ENCODE peak calls at places on chromosomes 6 and 20, in six cellular contexts. S is GM12878, U is HepG2, P is HCT116, L is GM23338, K is K562. X is an unnamed sample.

GRCh38 chr6:116409756-116410155 is 39.0 kb downstream of the DSE start:
- DNase-seq in S (peak; percentile 88), U (no peak), P (no peak), L (no peak), K (no peak), X (no peak)

GRCh38 chr20:45630366-45630765 is 718 bp downstream of the WFDC9 start:
- DNase-seq in S (no peak), U (no peak), P (no peak), L (no peak), K (no peak), X (no peak)

GRCh38 chr6:154210678-154211077 is 145.9 kb downstream of the IPCEF1 start:
- DNase-seq in S (no peak), U (no peak), P (no peak), L (no peak), K (no peak), X (no peak)

GRCh38 chr20:53890434-53891305 is 179.7 kb downstream of the BCAS1 start:
- DNase-seq in S (no peak), U (no peak), P (no peak), L (no peak), K (no peak), X (no peak)

GRCh38 chr6:41039060-41039998 is at the start of gene UNC5CL:
- DNase-seq in S (no peak), U (peak; percentile 45), P (peak; percentile 27), L (peak; percentile 88), K (peak; percentile 70), X (peak; percentile 25)

GRCh38 chr20:57922701-57923100 is 212.9 kb upstream of the PMEPA1 start:
- DNase-seq in S (no peak), U (no peak), P (no peak), L (no peak), K (no peak), X (no peak)

GRCh38 chr20:39010496-39010895 is 48.4 kb downstream of the DHX35 start:
- DNase-seq in S (no peak), U (no peak), P (no peak), L (peak; percentile 49), K (no peak), X (no peak)

GRCh38 chr6:4303638-4304037 is 168.3 kb upstream of the ECI2 start:
- DNase-seq in S (no peak), U (no peak), P (no peak), L (no peak), K (no peak), X (no peak)

GRCh38 chr6:52337633-52338290 is 24.2 kb upstream of the PAQR8 start:
- DNase-seq in S (no peak), U (no peak), P (no peak), L (no peak), K (peak; percentile 20), X (no peak)

GRCh38 chr6:135192256-135193174 is 11.4 kb downstream of the MYB start:
- DNase-seq in S (no peak), U (no peak), P (no peak), L (peak; percentile 19), K (peak; percentile 89), X (no peak)

DNA sequence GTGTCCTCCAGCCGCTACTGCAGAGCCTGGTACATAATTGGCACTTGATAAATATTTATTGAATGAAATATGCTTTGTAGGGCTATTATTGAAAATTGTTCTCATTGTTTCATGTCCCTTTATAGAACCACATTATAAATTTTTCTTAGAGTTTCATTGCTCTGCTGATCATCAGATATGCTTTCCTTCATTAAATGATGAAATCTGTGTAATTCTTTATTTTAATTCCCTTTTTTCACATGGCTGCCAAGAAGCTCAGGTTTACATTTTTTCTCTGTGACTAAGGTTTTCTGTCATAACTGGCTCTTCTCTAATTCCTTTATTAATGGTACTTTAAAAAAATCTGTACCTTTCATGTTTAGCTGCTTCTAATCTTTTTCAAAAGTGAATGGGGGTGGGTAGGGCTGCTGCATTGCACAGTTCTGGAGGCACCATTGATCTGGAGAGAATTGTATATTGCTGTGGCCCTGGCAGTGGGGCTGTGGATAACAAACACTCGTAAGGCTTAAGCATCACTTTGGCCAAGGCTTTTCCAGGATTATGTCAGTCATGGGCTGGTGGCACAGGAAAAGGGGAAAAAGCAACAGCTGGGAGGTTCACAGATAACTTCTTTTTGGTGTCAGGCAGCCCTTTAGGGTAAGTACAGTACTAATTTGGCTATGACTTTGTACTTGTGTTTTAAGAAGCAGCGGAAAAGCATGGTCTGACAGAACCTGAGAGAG is 43.8 kb downstream of the ARFGEF2 start:
- DNase-seq in S (no peak), U (no peak), P (no peak), L (no peak), K (no peak), X (no peak)
- H3K36me3 ChIP-seq in S (peaks cover 12% of the 10 kb centered on the region), U (peaks cover 64% of the 10 kb centered on the region), P (peaks cover 14% of the 10 kb centered on the region), L (peaks cover 8% of the 10 kb centered on the region), K (peaks cover 52% of the 10 kb centered on the region), X (peaks cover 10% of the 10 kb centered on the region)

GRCh38 chr6:128235556-128235955 is 284.8 kb downstream of the PTPRK start:
- DNase-seq in S (no peak), U (no peak), P (no peak), L (no peak), K (no peak), X (peak; percentile 2)
- TF ChIP-seq REST in S (no peak), U (no peak), P (no peak), L (no peak), K (no peak), X (no peak)

DNA sequence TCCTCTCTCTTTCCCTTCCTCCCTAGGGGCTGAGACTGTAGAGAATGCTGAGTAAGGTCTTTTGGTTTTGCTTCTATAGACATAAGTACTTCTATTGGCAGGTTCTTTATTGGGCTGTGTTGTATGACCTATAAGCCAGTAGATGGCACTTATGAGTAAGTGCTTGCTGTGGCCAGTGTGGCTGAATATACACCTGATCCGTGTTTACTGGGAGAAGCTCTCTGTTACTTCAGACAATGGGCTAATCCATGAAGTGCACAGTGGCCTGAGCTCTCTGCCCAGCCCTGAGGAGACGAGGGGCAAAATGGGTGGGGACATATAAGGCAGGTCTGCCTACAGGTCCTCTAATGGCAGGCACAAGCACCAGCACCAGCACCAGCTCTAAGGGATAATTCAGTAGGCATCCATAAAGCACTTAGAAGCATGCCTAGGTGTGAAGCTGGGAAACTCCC is 610.3 kb downstream of the RNF144B start:
- DNase-seq in S (no peak), U (peak; percentile 58), P (peak; percentile 52), L (peak; percentile 72), K (peak; percentile 6), X (peak; percentile 15)
- TF ChIP-seq CTCF in S (peak; percentile 60), U (peak; percentile 75), P (peak; percentile 45), L (peak; percentile 76), K (peak; percentile 25), X (peak; percentile 76)

DNA sequence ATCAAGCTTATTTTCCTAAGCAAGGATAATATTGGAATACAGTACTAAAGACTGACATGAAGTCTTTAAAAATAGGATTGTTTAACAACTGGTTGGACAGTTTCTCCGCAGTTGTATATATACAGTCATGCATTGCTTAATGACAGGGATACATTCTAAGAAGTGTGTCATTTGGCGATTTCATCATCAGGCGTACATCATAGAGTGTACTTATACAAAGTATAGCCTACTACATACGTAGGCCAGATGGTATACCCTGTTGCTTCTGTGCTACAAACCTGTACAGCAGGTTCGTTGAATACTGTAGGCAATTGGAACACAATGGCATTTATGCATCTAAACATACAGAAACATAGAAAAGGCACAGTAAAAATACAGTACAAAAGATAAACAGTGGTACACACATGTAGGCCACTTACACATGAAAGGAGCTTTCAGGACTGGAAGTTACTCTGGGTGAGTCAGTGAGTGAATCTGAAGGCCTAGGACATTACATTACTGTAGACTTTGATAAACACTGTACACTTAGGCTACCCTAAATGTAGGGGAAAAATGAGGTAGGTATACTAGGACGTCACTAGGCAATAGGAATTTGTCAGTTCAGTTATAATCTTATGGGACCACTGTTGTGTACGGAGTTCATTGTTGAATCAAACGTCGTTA is 20.1 kb downstream of the HECA start:
- DNase-seq in S (no peak), U (no peak), P (no peak), L (no peak), K (no peak), X (no peak)
- H3K36me3 ChIP-seq in S (no peaks in the 10 kb centered on the region), U (no peaks in the 10 kb centered on the region), P (no peaks in the 10 kb centered on the region), L (no peaks in the 10 kb centered on the region), K (no peaks in the 10 kb centered on the region), X (no peaks in the 10 kb centered on the region)

GRCh38 chr20:48493966-48494365 is 333.8 kb downstream of the PREX1 start:
- DNase-seq in S (no peak), U (no peak), P (no peak), L (no peak), K (no peak), X (no peak)
- TF ChIP-seq REST in S (no peak), U (no peak), P (no peak), L (no peak), K (no peak), X (no peak)

DNA sequence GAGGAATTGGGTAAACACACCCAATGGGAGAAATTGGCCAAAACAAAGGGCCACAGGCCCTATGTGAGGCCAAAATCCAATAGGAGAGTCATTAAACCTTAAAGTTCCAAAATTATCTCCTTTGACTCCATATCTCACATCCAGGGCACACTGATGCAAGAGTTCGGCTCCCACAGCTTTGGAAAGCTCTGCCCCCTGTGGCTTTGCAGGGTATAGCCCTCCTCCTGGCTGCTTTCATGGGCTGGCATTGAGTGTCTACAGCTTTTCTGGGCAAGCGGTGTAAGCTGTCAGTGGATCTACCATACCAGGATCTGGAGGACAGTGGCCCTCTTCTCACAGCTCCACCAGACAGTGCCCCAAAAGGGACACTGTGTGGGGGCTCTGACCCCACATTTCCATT is 160.5 kb downstream of the ADGRG6 start:
- DNase-seq in S (no peak), U (peak; percentile 39), P (no peak), L (peak; percentile 11), K (no peak), X (no peak)
- TF ChIP-seq CTCF in S (no peak), U (peak; percentile 51), P (no peak), L (peak; percentile 14), K (peak; percentile 15), X (peak; percentile 34)

GRCh38 chr6:46541556-46541955 is 50.3 kb upstream of the RCAN2 start:
- DNase-seq in S (no peak), U (no peak), P (no peak), L (no peak), K (no peak), X (no peak)

DNA sequence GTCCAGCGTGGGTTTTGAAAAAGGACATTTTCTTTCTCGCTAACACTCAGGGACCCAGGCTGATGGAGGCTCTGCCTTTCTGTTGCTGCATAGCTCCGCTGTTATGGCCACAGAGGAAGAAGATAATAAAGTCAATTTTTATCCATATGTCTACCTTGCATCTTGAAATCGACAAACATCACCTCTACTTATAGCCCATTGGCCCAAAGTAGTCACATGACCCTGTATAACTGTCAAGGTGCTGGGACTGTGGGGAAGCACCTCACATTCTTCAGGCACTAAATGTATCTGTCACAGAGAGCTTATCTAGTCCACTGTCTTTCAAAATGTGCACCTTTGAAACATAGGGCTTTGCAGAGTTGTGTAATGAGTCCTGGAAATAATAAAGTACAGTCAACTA is 47.6 kb upstream of the RCAN2 start:
- DNase-seq in S (no peak), U (no peak), P (no peak), L (no peak), K (no peak), X (no peak)
- H3K36me3 ChIP-seq in S (no peaks in the 10 kb centered on the region), U (no peaks in the 10 kb centered on the region), P (no peaks in the 10 kb centered on the region), L (peaks cover under 1% of the 10 kb centered on the region), K (no peaks in the 10 kb centered on the region), X (no peaks in the 10 kb centered on the region)

X was measured in Panc1.